ENCODE peak calls at places on chromosome 1, in four cellular contexts. D is transverse colon, G is tibial artery, T is fibroblast of villous mesenchyme. O is an unnamed sample.

GRCh38 chr1:46102769-46103476 is 29.5 kb downstream of the PIK3R3 start:
- DNase-seq in D (no peak), T (no peak), G (no peak), O (no peak)

GRCh38 chr1:41364444-41365319 is 3.4 kb downstream of the FOXO6 start:
- DNase-seq in D (no peak), T (no peak), G (no peak), O (no peak)

GRCh38 chr1:8562881-8563865 is 245.3 kb downstream of the SLC45A1 start:
- DNase-seq in T (peak; percentile 33), G (no peak), D (no peak), O (no peak)

GRCh38 chr1:156537027-156537426 is 35.3 kb downstream of the IQGAP3 start:
- DNase-seq in D (no peak), G (no peak), T (no peak), O (no peak)

GRCh38 chr1:6969762-6970161 is 184.5 kb downstream of the CAMTA1 start:
- DNase-seq in T (no peak), D (no peak), G (no peak), O (no peak)

GRCh38 chr1:226979517-226980121 is 39.5 kb downstream of the COQ8A start:
- DNase-seq in G (no peak), D (no peak), T (no peak), O (no peak)

GRCh38 chr1:225343618-225344017 is 84.2 kb downstream of the LBR start:
- DNase-seq in T (peak; percentile 28), G (no peak), D (no peak), O (no peak)

GRCh38 chr1:58879464-58879863 is 95.6 kb upstream of the JUN start:
- DNase-seq in D (no peak), T (no peak), G (no peak), O (no peak)

GRCh38 chr1:172354291-172354940 is 66.1 kb upstream of the C1orf105 start:
- DNase-seq in G (no peak), T (no peak), D (no peak), O (no peak)

GRCh38 chr1:180603850-180604226 is 28.0 kb upstream of the XPR1 start:
- DNase-seq in D (no peak), G (no peak), T (no peak), O (no peak)

GRCh38 chr1:45617618-45618017 is 6.2 kb downstream of the CCDC17 start:
- DNase-seq in T (no peak), D (no peak), G (no peak), O (no peak)

DNA sequence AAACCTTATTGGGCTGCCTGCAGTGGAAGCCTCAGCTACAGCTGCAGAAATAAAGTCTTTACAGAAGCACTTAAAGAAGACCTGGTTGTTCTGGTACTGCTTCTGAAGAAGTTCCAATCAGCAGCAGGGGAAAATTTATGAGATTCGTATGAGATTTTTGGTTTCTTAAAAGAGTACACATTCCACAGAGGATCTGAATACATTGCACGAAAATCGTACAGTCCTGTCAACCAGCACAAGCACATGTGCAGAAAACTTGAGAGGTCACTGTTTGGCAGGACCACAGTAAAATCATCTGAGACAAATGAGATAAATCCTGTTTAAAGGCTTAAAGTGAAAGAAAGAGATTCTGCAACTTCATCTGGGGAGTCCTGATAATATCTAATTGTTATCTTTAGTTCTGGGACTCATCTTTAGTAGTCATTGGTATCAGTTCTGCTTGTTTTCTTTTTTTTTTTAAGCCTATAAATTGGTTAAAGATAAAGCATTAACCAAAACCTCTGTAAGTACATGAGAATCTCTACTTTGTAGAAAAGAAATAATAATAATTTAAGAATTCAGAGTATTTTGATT is 109.8 kb upstream of the ADGRL2 start:
- DNase-seq in T (peak; percentile 56), G (no peak), D (no peak), O (no peak)
- H3K4me3 ChIP-seq in T (no peak overlapping the region), G (no peak overlapping the region), D (no peak overlapping the region), O (no peak overlapping the region)

DNA sequence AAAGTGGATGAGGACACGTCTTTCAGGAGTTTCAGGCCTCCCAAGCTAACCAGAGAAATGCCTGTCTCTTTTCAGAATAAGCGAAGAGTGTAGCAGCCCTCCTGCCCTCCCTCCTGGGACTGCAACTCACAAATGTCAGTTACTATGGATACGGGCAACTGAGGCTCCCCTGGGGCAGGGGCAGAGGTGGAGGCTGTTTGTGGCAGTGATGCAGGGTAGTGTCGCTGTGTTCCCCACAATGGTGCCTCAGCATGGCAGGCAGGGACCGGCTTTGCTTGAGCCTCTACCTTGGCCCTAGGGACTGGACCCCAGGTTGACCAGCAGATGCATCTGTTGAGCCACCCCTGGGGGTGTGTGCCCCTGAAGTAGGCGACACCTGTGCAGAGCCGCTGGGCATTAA is 10.2 kb downstream of the NFASC start:
- DNase-seq in G (no peak), D (no peak), T (no peak), O (no peak)
- H3K4me3 ChIP-seq in G (no peak overlapping the region), D (no peak overlapping the region), T (no peak overlapping the region), O (no peak overlapping the region)

DNA sequence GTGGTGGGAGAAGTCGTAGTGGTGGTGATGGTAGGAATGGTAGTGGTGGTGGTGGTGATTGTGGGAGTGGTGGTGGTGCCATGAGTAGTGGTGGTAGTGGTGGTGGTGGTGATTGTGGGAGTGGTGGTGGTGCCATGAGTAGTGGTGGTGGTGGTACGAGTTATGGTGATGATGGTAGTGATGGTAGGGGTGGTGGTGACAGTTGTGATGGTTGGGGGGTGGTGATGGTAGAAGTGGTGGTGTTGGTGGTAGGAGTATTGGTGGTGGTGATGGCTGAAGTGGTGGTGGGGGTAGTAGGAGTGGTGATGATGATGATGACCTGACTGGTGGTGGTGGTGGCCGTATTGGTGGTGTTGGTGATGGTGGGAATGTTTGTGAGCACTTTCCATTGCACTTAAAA is 107.1 kb downstream of the DISC1 start:
- DNase-seq in T (no peak), D (no peak), G (no peak), O (no peak)
- H3K4me3 ChIP-seq in T (no peak overlapping the region), D (no peak overlapping the region), G (no peak overlapping the region), O (no peak overlapping the region)

GRCh38 chr1:47995306-47996050 is 1.7 kb downstream of the TRABD2B start:
- DNase-seq in T (no peak), D (no peak), G (no peak), O (no peak)

GRCh38 chr1:47993881-47994625 is 3.1 kb downstream of the TRABD2B start:
- DNase-seq in D (no peak), T (no peak), G (no peak), O (no peak)

GRCh38 chr1:47997289-47998200 is at the start of gene TRABD2B:
- DNase-seq in G (peak; percentile 80), T (peak; percentile 74), D (peak; percentile 79), O (peak; percentile 33)

GRCh38 chr1:47996406-47997226 is 569 bp downstream of the TRABD2B start:
- DNase-seq in T (no peak), G (peak; percentile 34), D (no peak), O (no peak)

GRCh38 chr1:47996060-47996405 is 1.2 kb downstream of the TRABD2B start:
- DNase-seq in T (no peak), G (no peak), D (no peak), O (no peak)
- H3K4me3 ChIP-seq in T (peak overlapping the region; percentile 55), G (peak overlapping the region; percentile 100), D (peak overlapping the region; percentile 57), O (no peak overlapping the region)

DNA sequence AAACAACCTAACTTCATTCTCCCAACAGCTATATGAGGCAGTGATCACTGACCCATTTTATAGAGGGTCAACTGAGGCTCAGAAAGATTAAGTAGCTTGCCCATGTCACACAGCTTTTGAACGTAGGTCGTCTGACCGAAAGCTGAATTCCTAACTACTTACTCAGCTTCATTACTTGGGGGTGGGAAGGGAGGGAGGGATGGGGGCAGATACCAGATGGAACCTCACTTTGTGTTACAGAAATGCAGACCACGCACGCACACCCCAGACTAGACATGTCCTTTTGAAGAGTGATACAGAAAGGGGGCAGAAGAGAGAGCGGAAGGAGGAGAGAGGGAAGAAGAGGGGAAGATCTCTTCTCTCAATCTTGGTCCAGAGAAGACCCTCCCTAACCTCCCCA is 2.3 kb downstream of the ADGRB2 start:
- DNase-seq in D (no peak), G (no peak), T (peak; percentile 70), O (no peak)
- H3K4me3 ChIP-seq in D (no peak overlapping the region), G (no peak overlapping the region), T (no peak overlapping the region), O (no peak overlapping the region)

DNA sequence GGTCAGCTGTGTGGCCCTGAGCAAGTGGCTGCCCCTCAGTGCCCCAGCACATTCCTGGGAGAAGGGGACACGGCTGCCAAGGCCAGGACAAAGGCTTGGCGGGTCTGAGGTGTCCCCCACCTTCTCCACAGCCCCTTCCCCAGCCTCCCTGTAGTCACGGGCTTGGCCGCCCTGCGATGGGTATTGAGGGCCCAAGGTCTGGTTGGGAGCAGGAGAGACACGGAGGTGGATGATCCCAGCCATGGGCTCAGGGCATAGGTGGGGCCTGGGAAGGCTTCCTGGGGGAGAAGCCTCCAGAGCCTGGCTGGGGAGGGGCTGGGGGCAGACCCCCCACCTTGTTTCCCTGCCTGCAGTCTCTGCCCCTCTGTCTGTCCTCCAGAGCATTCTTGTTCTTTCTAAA is 27.0 kb downstream of the TTC39A start:
- DNase-seq in G (no peak), D (no peak), T (no peak), O (no peak)
- H3K4me3 ChIP-seq in G (no peak overlapping the region), D (no peak overlapping the region), T (no peak overlapping the region), O (no peak overlapping the region)